ENCODE peak calls at places on chromosomes 13 and 19, in four cellular contexts. J is SK-N-SH, F is K562, R is HepG2. W is an unnamed sample.

GRCh38 chr13:75347925-75348324 is 134.0 kb downstream of the TBC1D4 start:
- DNase-seq in R (no peak), F (no peak), J (no peak), W (no peak)

GRCh38 chr13:63184693-63185092 is 1769.0 kb upstream of the PCDH20 start:
- DNase-seq in J (no peak), R (peak; percentile 2), F (no peak), W (no peak)

GRCh38 chr19:34428549-34429285 is 536 bp downstream of the UBA2 start:
- DNase-seq in F (peak; percentile 89), R (peak; percentile 2), J (peak; percentile 47), W (no peak)

GRCh38 chr13:21672811-21673591 is 2.1 kb downstream of the FGF9 start:
- DNase-seq in F (no peak), J (no peak), R (no peak), W (no peak)

GRCh38 chr19:5680083-5680436 is 256 bp downstream of the MICOS13 start:
- DNase-seq in J (peak; percentile 72), R (no peak), F (no peak), W (no peak)

GRCh38 chr19:16943942-16944625 is 55.3 kb downstream of the F2RL3 start:
- DNase-seq in F (peak; percentile 3), J (no peak), R (no peak), W (no peak)

GRCh38 chr13:19266979-19267378 is 85.4 kb upstream of the TUBA3C start:
- DNase-seq in J (no peak), F (no peak), R (no peak), W (no peak)

GRCh38 chr13:82330499-82330898 is 1551.8 kb downstream of the SLITRK1 start:
- DNase-seq in F (peak; percentile 11), R (peak; percentile 29), J (no peak), W (no peak)

GRCh38 chr19:38165335-38165734 is 58.7 kb downstream of the DPF1 start:
- DNase-seq in J (no peak), R (no peak), F (no peak), W (no peak)

GRCh38 chr13:102617697-102618350 is 21.0 kb downstream of the TPP2 start:
- DNase-seq in R (no peak), J (no peak), F (no peak), W (no peak)

GRCh38 chr13:73259061-73259908 is 200.5 kb downstream of the KLF5 start:
- DNase-seq in F (no peak), R (no peak), J (no peak), W (no peak)

GRCh38 chr19:49152218-49152550 is 3.0 kb downstream of the HRC start:
- DNase-seq in F (peak; percentile 3), R (no peak), J (no peak), W (no peak)

GRCh38 chr19:49150106-49150943 is 4.9 kb downstream of the HRC start:
- DNase-seq in R (peak; percentile 76), J (peak; percentile 95), F (peak; percentile 76), W (no peak)

GRCh38 chr19:49150944-49151243 is 4.3 kb downstream of the HRC start:
- DNase-seq in F (no peak), R (no peak), J (no peak), W (no peak)

GRCh38 chr19:49153167-49153809 is 1.9 kb downstream of the HRC start:
- DNase-seq in F (no peak), J (no peak), R (no peak), W (no peak)

GRCh38 chr19:49151339-49152217 is 3.6 kb downstream of the HRC start:
- DNase-seq in R (no peak), J (peak; percentile 79), F (peak; percentile 86), W (no peak)
- TF ChIP-seq NFIC in R (no peak), J (no peak), F (no peak), W (no peak)

DNA sequence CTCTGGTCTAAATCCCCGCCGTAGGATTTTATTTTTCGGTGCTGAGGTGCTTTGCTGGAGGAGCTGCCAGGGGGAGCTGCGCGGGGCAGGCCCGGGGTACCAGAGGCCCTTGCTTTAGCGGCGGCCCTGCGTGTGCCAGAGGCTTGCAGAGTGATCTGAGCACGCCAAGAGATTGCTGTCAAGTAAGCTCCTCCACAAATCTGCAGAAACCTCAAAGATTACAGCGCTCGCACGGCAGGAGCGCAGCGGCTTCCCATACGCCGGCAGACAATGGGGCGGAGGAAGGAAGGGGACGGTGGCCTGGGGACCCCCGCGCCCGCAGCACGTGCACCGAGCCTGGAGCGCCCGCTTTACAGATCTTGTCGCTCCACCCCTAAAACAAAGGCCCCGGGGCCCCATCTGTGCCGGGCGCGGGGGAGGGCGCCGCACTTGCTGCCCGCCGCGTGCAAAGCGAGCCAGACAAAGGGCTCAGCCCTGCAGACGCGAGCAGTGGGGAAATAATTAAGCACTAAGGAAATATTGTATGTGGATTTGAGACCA is 9.1 kb upstream of the C19orf12 start:
- DNase-seq in R (no peak), J (no peak), F (peak; percentile 23), W (no peak)
- TF ChIP-seq NFIC in R (no peak), J (no peak), F (no peak), W (no peak)

GRCh38 chr19:11674067-11674492 is 64.7 kb downstream of the ZNF823 start:
- DNase-seq in R (no peak), J (no peak), F (no peak), W (no peak)

GRCh38 chr19:11678504-11678903 is 60.2 kb downstream of the ZNF823 start:
- DNase-seq in J (no peak), R (no peak), F (no peak), W (no peak)

GRCh38 chr19:11675569-11675968 is 63.2 kb downstream of the ZNF823 start:
- DNase-seq in R (no peak), J (no peak), F (no peak), W (no peak)

GRCh38 chr19:11673608-11674041 is 65.1 kb downstream of the ZNF823 start:
- DNase-seq in R (peak; percentile 68), J (no peak), F (peak; percentile 28), W (no peak)
- TF ChIP-seq NFIC in R (no peak), J (no peak), F (no peak), W (no peak)

GRCh38 chr19:41308450-41309224 is 1.3 kb upstream of the CCDC97 start:
- DNase-seq in F (peak; percentile 64), J (peak; percentile 85), R (peak; percentile 76), W (peak; percentile 76)
- TF ChIP-seq NFIC in F (peak; percentile 77), J (no peak), R (no peak), W (no peak)

GRCh38 chr19:53467503-53468262 is at the start of gene ZNF813:
- DNase-seq in F (peak; percentile 96), R (peak; percentile 82), J (peak; percentile 95), W (peak; percentile 64)
- TF ChIP-seq NFIC in F (no peak), R (no peak), J (peak; percentile 9), W (no peak)